ENCODE peak calls at places on chromosomes 2 and 18, in nine cellular contexts. One of them, this sample, is unnamed.

GRCh38 chr18:46518438-46518837 is 138.6 kb downstream of the LOXHD1 start:
- DNase-seq in activated CD4-positive, alpha-beta T cell treated with anti-CD3 and anti-CD28 coated beads, Interleukin-2, amount 50 U/mL, for 1 hour: no peak
- DNase-seq in astrocyte of the cerebellum: no peak
- DNase-seq in T-helper 17 cell: no peak
- DNase-seq in astrocyte of the spinal cord: no peak
- DNase-seq in adrenal gland: no peak
- DNase-seq in stimulated activated naive B cell treated with anti-CD40 and anti-IgM and Interleukin-4, amounts not matched to agents 10 μg/mL and 1 μg/mL and 100 μg/mL, for 72 hours: no peak
- DNase-seq in tibial artery: no peak
- DNase-seq in pancreas: no peak
- DNase-seq in this sample: no peak

GRCh38 chr2:25972049-25972823 is 10.1 kb downstream of the KIF3C start:
- DNase-seq in tibial artery: no peak
- DNase-seq in astrocyte of the cerebellum: no peak
- DNase-seq in astrocyte of the spinal cord: peak
- DNase-seq in pancreas: no peak
- DNase-seq in activated CD4-positive, alpha-beta T cell treated with anti-CD3 and anti-CD28 coated beads, Interleukin-2, amount 50 U/mL, for 1 hour: no peak
- DNase-seq in T-helper 17 cell: no peak
- DNase-seq in stimulated activated naive B cell treated with anti-CD40 and anti-IgM and Interleukin-4, amounts not matched to agents 10 μg/mL and 1 μg/mL and 100 μg/mL, for 72 hours: no peak
- DNase-seq in adrenal gland: no peak
- DNase-seq in this sample: no peak

GRCh38 chr2:53949457-53949856 is 21.3 kb downstream of the PSME4 start:
- DNase-seq in T-helper 17 cell: no peak
- DNase-seq in astrocyte of the cerebellum: no peak
- DNase-seq in pancreas: no peak
- DNase-seq in tibial artery: no peak
- DNase-seq in stimulated activated naive B cell treated with anti-CD40 and anti-IgM and Interleukin-4, amounts not matched to agents 10 μg/mL and 1 μg/mL and 100 μg/mL, for 72 hours: no peak
- DNase-seq in activated CD4-positive, alpha-beta T cell treated with anti-CD3 and anti-CD28 coated beads, Interleukin-2, amount 50 U/mL, for 1 hour: no peak
- DNase-seq in adrenal gland: no peak
- DNase-seq in astrocyte of the spinal cord: peak
- DNase-seq in this sample: no peak

GRCh38 chr18:69648486-69648885 is 247.8 kb downstream of the DOK6 start:
- DNase-seq in pancreas: no peak
- DNase-seq in astrocyte of the spinal cord: no peak
- DNase-seq in activated CD4-positive, alpha-beta T cell treated with anti-CD3 and anti-CD28 coated beads, Interleukin-2, amount 50 U/mL, for 1 hour: no peak
- DNase-seq in tibial artery: no peak
- DNase-seq in T-helper 17 cell: no peak
- DNase-seq in adrenal gland: no peak
- DNase-seq in stimulated activated naive B cell treated with anti-CD40 and anti-IgM and Interleukin-4, amounts not matched to agents 10 μg/mL and 1 μg/mL and 100 μg/mL, for 72 hours: no peak
- DNase-seq in astrocyte of the cerebellum: no peak
- DNase-seq in this sample: no peak

GRCh38 chr2:217839073-217839749 is 163.6 kb downstream of the TNS1 start:
- DNase-seq in T-helper 17 cell: no peak
- DNase-seq in stimulated activated naive B cell treated with anti-CD40 and anti-IgM and Interleukin-4, amounts not matched to agents 10 μg/mL and 1 μg/mL and 100 μg/mL, for 72 hours: no peak
- DNase-seq in adrenal gland: no peak
- DNase-seq in tibial artery: no peak
- DNase-seq in astrocyte of the spinal cord: no peak
- DNase-seq in astrocyte of the cerebellum: no peak
- DNase-seq in activated CD4-positive, alpha-beta T cell treated with anti-CD3 and anti-CD28 coated beads, Interleukin-2, amount 50 U/mL, for 1 hour: no peak
- DNase-seq in pancreas: no peak
- DNase-seq in this sample: no peak

GRCh38 chr2:73284296-73285161 is at the start of gene FBXO41:
- DNase-seq in tibial artery: no peak
- DNase-seq in activated CD4-positive, alpha-beta T cell treated with anti-CD3 and anti-CD28 coated beads, Interleukin-2, amount 50 U/mL, for 1 hour: peak
- DNase-seq in T-helper 17 cell: no peak
- DNase-seq in astrocyte of the spinal cord: no peak
- DNase-seq in pancreas: peak
- DNase-seq in astrocyte of the cerebellum: no peak
- DNase-seq in adrenal gland: peak
- DNase-seq in stimulated activated naive B cell treated with anti-CD40 and anti-IgM and Interleukin-4, amounts not matched to agents 10 μg/mL and 1 μg/mL and 100 μg/mL, for 72 hours: peak
- DNase-seq in this sample: peak

GRCh38 chr2:5285891-5286290 is 406.3 kb upstream of the SOX11 start:
- DNase-seq in adrenal gland: no peak
- DNase-seq in stimulated activated naive B cell treated with anti-CD40 and anti-IgM and Interleukin-4, amounts not matched to agents 10 μg/mL and 1 μg/mL and 100 μg/mL, for 72 hours: no peak
- DNase-seq in astrocyte of the cerebellum: no peak
- DNase-seq in activated CD4-positive, alpha-beta T cell treated with anti-CD3 and anti-CD28 coated beads, Interleukin-2, amount 50 U/mL, for 1 hour: no peak
- DNase-seq in astrocyte of the spinal cord: no peak
- DNase-seq in tibial artery: no peak
- DNase-seq in T-helper 17 cell: no peak
- DNase-seq in pancreas: no peak
- DNase-seq in this sample: no peak

GRCh38 chr2:102439065-102439695 is 16.2 kb downstream of the IL18RAP start:
- DNase-seq in pancreas: no peak
- DNase-seq in activated CD4-positive, alpha-beta T cell treated with anti-CD3 and anti-CD28 coated beads, Interleukin-2, amount 50 U/mL, for 1 hour: no peak
- DNase-seq in astrocyte of the cerebellum: peak
- DNase-seq in tibial artery: no peak
- DNase-seq in T-helper 17 cell: no peak
- DNase-seq in adrenal gland: no peak
- DNase-seq in stimulated activated naive B cell treated with anti-CD40 and anti-IgM and Interleukin-4, amounts not matched to agents 10 μg/mL and 1 μg/mL and 100 μg/mL, for 72 hours: no peak
- DNase-seq in astrocyte of the spinal cord: peak
- DNase-seq in this sample: peak

GRCh38 chr2:133346654-133347053 is 221.6 kb downstream of the NCKAP5 start:
- DNase-seq in adrenal gland: no peak
- DNase-seq in stimulated activated naive B cell treated with anti-CD40 and anti-IgM and Interleukin-4, amounts not matched to agents 10 μg/mL and 1 μg/mL and 100 μg/mL, for 72 hours: no peak
- DNase-seq in astrocyte of the spinal cord: peak
- DNase-seq in T-helper 17 cell: no peak
- DNase-seq in astrocyte of the cerebellum: no peak
- DNase-seq in pancreas: no peak
- DNase-seq in activated CD4-positive, alpha-beta T cell treated with anti-CD3 and anti-CD28 coated beads, Interleukin-2, amount 50 U/mL, for 1 hour: no peak
- DNase-seq in tibial artery: no peak
- DNase-seq in this sample: no peak

GRCh38 chr18:23593720-23594119 is 7.4 kb upstream of the NPC1 start:
- DNase-seq in astrocyte of the cerebellum: no peak
- DNase-seq in pancreas: no peak
- DNase-seq in astrocyte of the spinal cord: peak
- DNase-seq in T-helper 17 cell: no peak
- DNase-seq in tibial artery: no peak
- DNase-seq in adrenal gland: no peak
- DNase-seq in activated CD4-positive, alpha-beta T cell treated with anti-CD3 and anti-CD28 coated beads, Interleukin-2, amount 50 U/mL, for 1 hour: no peak
- DNase-seq in stimulated activated naive B cell treated with anti-CD40 and anti-IgM and Interleukin-4, amounts not matched to agents 10 μg/mL and 1 μg/mL and 100 μg/mL, for 72 hours: no peak
- DNase-seq in this sample: no peak

GRCh38 chr2:38750793-38751042 is 443 bp downstream of the SRSF7 start:
- DNase-seq in astrocyte of the spinal cord: no peak
- DNase-seq in pancreas: peak
- DNase-seq in adrenal gland: peak
- DNase-seq in astrocyte of the cerebellum: no peak
- DNase-seq in activated CD4-positive, alpha-beta T cell treated with anti-CD3 and anti-CD28 coated beads, Interleukin-2, amount 50 U/mL, for 1 hour: peak
- DNase-seq in tibial artery: peak
- DNase-seq in T-helper 17 cell: no peak
- DNase-seq in stimulated activated naive B cell treated with anti-CD40 and anti-IgM and Interleukin-4, amounts not matched to agents 10 μg/mL and 1 μg/mL and 100 μg/mL, for 72 hours: no peak
- DNase-seq in this sample: peak

GRCh38 chr2:172087191-172087779 is 2.0 kb downstream of the DLX1 start:
- DNase-seq in stimulated activated naive B cell treated with anti-CD40 and anti-IgM and Interleukin-4, amounts not matched to agents 10 μg/mL and 1 μg/mL and 100 μg/mL, for 72 hours: no peak
- DNase-seq in adrenal gland: no peak
- DNase-seq in tibial artery: no peak
- DNase-seq in astrocyte of the spinal cord: no peak
- DNase-seq in activated CD4-positive, alpha-beta T cell treated with anti-CD3 and anti-CD28 coated beads, Interleukin-2, amount 50 U/mL, for 1 hour: no peak
- DNase-seq in pancreas: no peak
- DNase-seq in T-helper 17 cell: no peak
- DNase-seq in astrocyte of the cerebellum: no peak
- DNase-seq in this sample: no peak

GRCh38 chr2:236236559-236237450 is 27.4 kb downstream of the ASB18 start:
- DNase-seq in astrocyte of the cerebellum: no peak
- DNase-seq in astrocyte of the spinal cord: no peak
- DNase-seq in stimulated activated naive B cell treated with anti-CD40 and anti-IgM and Interleukin-4, amounts not matched to agents 10 μg/mL and 1 μg/mL and 100 μg/mL, for 72 hours: no peak
- DNase-seq in activated CD4-positive, alpha-beta T cell treated with anti-CD3 and anti-CD28 coated beads, Interleukin-2, amount 50 U/mL, for 1 hour: no peak
- DNase-seq in tibial artery: no peak
- DNase-seq in T-helper 17 cell: no peak
- DNase-seq in adrenal gland: no peak
- DNase-seq in pancreas: no peak
- DNase-seq in this sample: no peak

GRCh38 chr2:84038866-84039265 is 420.2 kb downstream of the SUCLG1 start:
- DNase-seq in astrocyte of the spinal cord: no peak
- DNase-seq in T-helper 17 cell: no peak
- DNase-seq in stimulated activated naive B cell treated with anti-CD40 and anti-IgM and Interleukin-4, amounts not matched to agents 10 μg/mL and 1 μg/mL and 100 μg/mL, for 72 hours: no peak
- DNase-seq in tibial artery: no peak
- DNase-seq in pancreas: no peak
- DNase-seq in activated CD4-positive, alpha-beta T cell treated with anti-CD3 and anti-CD28 coated beads, Interleukin-2, amount 50 U/mL, for 1 hour: no peak
- DNase-seq in adrenal gland: no peak
- DNase-seq in astrocyte of the cerebellum: peak
- DNase-seq in this sample: no peak

GRCh38 chr2:217362710-217363109 is 502.8 kb upstream of the TNP1 start:
- DNase-seq in tibial artery: no peak
- DNase-seq in stimulated activated naive B cell treated with anti-CD40 and anti-IgM and Interleukin-4, amounts not matched to agents 10 μg/mL and 1 μg/mL and 100 μg/mL, for 72 hours: no peak
- DNase-seq in activated CD4-positive, alpha-beta T cell treated with anti-CD3 and anti-CD28 coated beads, Interleukin-2, amount 50 U/mL, for 1 hour: no peak
- DNase-seq in T-helper 17 cell: no peak
- DNase-seq in pancreas: no peak
- DNase-seq in adrenal gland: no peak
- DNase-seq in astrocyte of the spinal cord: no peak
- DNase-seq in astrocyte of the cerebellum: no peak
- DNase-seq in this sample: no peak